ENCODE peak calls at places on chromosomes 11 and 22, in four cellular contexts. N is head of caudate nucleus, S is AG09319, R is NCI-H748 treated with DMSO at 0.1 percent for 48 hours. W is an unnamed sample.

GRCh38 chr22:22408731-22409696 is 99.5 kb downstream of the ZNF280B start:
- DNase-seq in N (no peak), S (no peak), R (no peak), W (no peak)

GRCh38 chr11:40328890-40329617 is 1130.4 kb downstream of the LRRC4C start:
- DNase-seq in N (no peak), S (peak; percentile 98), R (no peak), W (no peak)

GRCh38 chr11:80593981-80594380 is 1153.2 kb upstream of the TENM4 start:
- DNase-seq in N (peak; percentile 40), S (no peak), R (no peak), W (peak; percentile 33)

GRCh38 chr11:71080239-71081097 is 171.9 kb downstream of the SHANK2 start:
- DNase-seq in N (peak; percentile 89), S (peak; percentile 15), R (peak; percentile 87), W (peak; percentile 20)

GRCh38 chr11:105856954-105857353 is 165.1 kb downstream of the MSANTD4 start:
- DNase-seq in N (no peak), S (no peak), R (no peak), W (no peak)

GRCh38 chr22:31282748-31283468 is 9.4 kb downstream of the PIK3IP1 start:
- DNase-seq in N (no peak), S (no peak), R (no peak), W (no peak)

GRCh38 chr11:95486979-95487378 is 256.0 kb upstream of the SESN3 start:
- DNase-seq in N (peak; percentile 46), S (no peak), R (no peak), W (peak; percentile 1)

GRCh38 chr11:57321388-57321995 is 3.3 kb downstream of the TNKS1BP1 start:
- DNase-seq in N (no peak), S (no peak), R (no peak), W (no peak)

GRCh38 chr11:94845622-94846021 is 77.5 kb downstream of the AMOTL1 start:
- DNase-seq in N (no peak), S (no peak), R (no peak), W (no peak)

GRCh38 chr11:8807544-8808225 is 103.3 kb upstream of the AKIP1 start:
- DNase-seq in N (no peak), S (peak; percentile 40), R (no peak), W (no peak)

GRCh38 chr11:30387891-30388861 is 65.3 kb downstream of the ARL14EP start:
- DNase-seq in N (no peak), S (no peak), R (no peak), W (no peak)

GRCh38 chr11:62151737-62152102 is 27.9 kb downstream of the INCENP start:
- DNase-seq in N (no peak), S (no peak), R (no peak), W (no peak)

GRCh38 chr11:19228956-19229355 is 11.8 kb downstream of the E2F8 start:
- DNase-seq in N (no peak), S (no peak), R (no peak), W (no peak)

GRCh38 chr22:36734171-36735058 is 30.9 kb upstream of the CACNG2 start:
- DNase-seq in N (no peak), S (no peak), R (no peak), W (no peak)

GRCh38 chr11:57571631-57572030 is 4.2 kb upstream of the UBE2L6 start:
- DNase-seq in N (no peak), S (no peak), R (no peak), W (no peak)

GRCh38 chr11:78228467-78228866 is 39.7 kb downstream of the USP35 start:
- DNase-seq in N (peak; percentile 36), S (no peak), R (peak; percentile 43), W (peak; percentile 32)

GRCh38 chr11:130999086-130999485 is 82.8 kb upstream of the SNX19 start:
- DNase-seq in N (no peak), S (no peak), R (no peak), W (no peak)

GRCh38 chr22:39617342-39617741 is 46.8 kb downstream of the CACNA1I start:
- DNase-seq in N (peak; percentile 79), S (no peak), R (no peak), W (no peak)

GRCh38 chr11:99020324-99021225 is at the start of gene CNTN5:
- DNase-seq in N (peak; percentile 71), S (no peak), R (peak; percentile 85), W (no peak)

GRCh38 chr11:106012744-106013143 is 9.3 kb downstream of the MSANTD4 start:
- DNase-seq in N (no peak), S (no peak), R (no peak), W (no peak)

GRCh38 chr11:110347660-110348059 is 51.2 kb upstream of the RDX start:
- DNase-seq in N (no peak), S (no peak), R (no peak), W (no peak)

GRCh38 chr11:6656581-6656915 is 939 bp upstream of the DCHS1 start:
- DNase-seq in N (no peak), S (no peak), R (no peak), W (no peak)

GRCh38 chr11:59176330-59176729 is 4.4 kb downstream of the DTX4 start:
- DNase-seq in N (no peak), S (no peak), R (no peak), W (no peak)

GRCh38 chr11:134050541-134051383 is 18.1 kb upstream of the JAM3 start:
- DNase-seq in N (peak; percentile 86), S (no peak), R (peak; percentile 7), W (peak; percentile 67)

GRCh38 chr11:1044160-1044559 is 7.6 kb upstream of the MUC6 start:
- DNase-seq in N (no peak), S (no peak), R (no peak), W (no peak)

GRCh38 chr22:36900880-36901279 is 12.5 kb upstream of the CSF2RB start:
- DNase-seq in N (no peak), S (no peak), R (no peak), W (no peak)

GRCh38 chr11:60939828-60940227 is 12.1 kb downstream of the SLC15A3 start:
- DNase-seq in N (peak; percentile 6), S (no peak), R (no peak), W (no peak)

GRCh38 chr11:74546752-74547151 is 45.6 kb upstream of the POLD3 start:
- DNase-seq in N (no peak), S (no peak), R (no peak), W (no peak)

GRCh38 chr22:41847300-41847699 is 14.4 kb downstream of the SREBF2 start:
- DNase-seq in N (no peak), S (no peak), R (no peak), W (no peak)